ENCODE peak calls at places on chromosomes 12 and 14, in ten cellular contexts. One of them, this sample, is unnamed.

GRCh38 chr14:33799705-33800269 is 151.1 kb downstream of the EGLN3 start:
- DNase-seq in G401: no peak
- DNase-seq in activated naive CD4-positive, alpha-beta T cell: no peak
- DNase-seq in T-helper 9 cell: no peak
- DNase-seq in Jurkat, Clone E6-1: no peak
- DNase-seq in endothelial cell: no peak
- DNase-seq in activated T-cell treated with anti-CD3 and anti-CD28 coated beads for 24 hours: no peak
- DNase-seq in IMR-90: no peak
- DNase-seq in HepG2: no peak
- DNase-seq in smooth muscle cell of the brain vasculature: no peak
- DNase-seq in this sample: no peak

GRCh38 chr12:42372154-42372791 is 46.3 kb downstream of the PPHLN1 start:
- DNase-seq in HepG2: peak
- DNase-seq in smooth muscle cell of the brain vasculature: peak
- DNase-seq in IMR-90: peak
- DNase-seq in Jurkat, Clone E6-1: peak
- DNase-seq in G401: peak
- DNase-seq in endothelial cell: peak
- DNase-seq in activated T-cell treated with anti-CD3 and anti-CD28 coated beads for 24 hours: peak
- DNase-seq in activated naive CD4-positive, alpha-beta T cell: no peak
- DNase-seq in T-helper 9 cell: no peak
- DNase-seq in this sample: peak

GRCh38 chr12:53709671-53710070 is 17.6 kb downstream of the CALCOCO1 start:
- DNase-seq in activated T-cell treated with anti-CD3 and anti-CD28 coated beads for 24 hours: no peak
- DNase-seq in activated naive CD4-positive, alpha-beta T cell: no peak
- DNase-seq in endothelial cell: no peak
- DNase-seq in Jurkat, Clone E6-1: no peak
- DNase-seq in T-helper 9 cell: no peak
- DNase-seq in G401: peak
- DNase-seq in IMR-90: no peak
- DNase-seq in smooth muscle cell of the brain vasculature: no peak
- DNase-seq in HepG2: no peak
- DNase-seq in this sample: peak

GRCh38 chr12:27539191-27539631 is 15.2 kb downstream of the PPFIBP1 start:
- DNase-seq in T-helper 9 cell: no peak
- DNase-seq in HepG2: no peak
- DNase-seq in activated T-cell treated with anti-CD3 and anti-CD28 coated beads for 24 hours: no peak
- DNase-seq in IMR-90: peak
- DNase-seq in G401: no peak
- DNase-seq in Jurkat, Clone E6-1: no peak
- DNase-seq in activated naive CD4-positive, alpha-beta T cell: no peak
- DNase-seq in smooth muscle cell of the brain vasculature: no peak
- DNase-seq in endothelial cell: no peak
- DNase-seq in this sample: no peak

GRCh38 chr12:109277899-109278762 is 31.0 kb downstream of the FOXN4 start:
- DNase-seq in HepG2: peak
- DNase-seq in T-helper 9 cell: no peak
- DNase-seq in G401: no peak
- DNase-seq in activated naive CD4-positive, alpha-beta T cell: no peak
- DNase-seq in Jurkat, Clone E6-1: no peak
- DNase-seq in endothelial cell: no peak
- DNase-seq in activated T-cell treated with anti-CD3 and anti-CD28 coated beads for 24 hours: no peak
- DNase-seq in IMR-90: peak
- DNase-seq in smooth muscle cell of the brain vasculature: no peak
- DNase-seq in this sample: no peak

GRCh38 chr12:52213541-52214420 is 19.3 kb upstream of the KRT7 start:
- DNase-seq in smooth muscle cell of the brain vasculature: peak
- DNase-seq in activated naive CD4-positive, alpha-beta T cell: peak
- DNase-seq in Jurkat, Clone E6-1: peak
- DNase-seq in endothelial cell: peak
- DNase-seq in T-helper 9 cell: peak
- DNase-seq in HepG2: peak
- DNase-seq in G401: peak
- DNase-seq in activated T-cell treated with anti-CD3 and anti-CD28 coated beads for 24 hours: peak
- DNase-seq in IMR-90: peak
- DNase-seq in this sample: no peak

GRCh38 chr12:51678086-51678724 is 87.2 kb downstream of the SCN8A start:
- DNase-seq in smooth muscle cell of the brain vasculature: no peak
- DNase-seq in IMR-90: peak
- DNase-seq in Jurkat, Clone E6-1: peak
- DNase-seq in endothelial cell: peak
- DNase-seq in activated naive CD4-positive, alpha-beta T cell: no peak
- DNase-seq in activated T-cell treated with anti-CD3 and anti-CD28 coated beads for 24 hours: no peak
- DNase-seq in HepG2: peak
- DNase-seq in T-helper 9 cell: no peak
- DNase-seq in G401: peak
- DNase-seq in this sample: peak

GRCh38 chr14:90596733-90597132 is 199.9 kb downstream of the CALM1 start:
- DNase-seq in endothelial cell: no peak
- DNase-seq in Jurkat, Clone E6-1: no peak
- DNase-seq in smooth muscle cell of the brain vasculature: no peak
- DNase-seq in G401: no peak
- DNase-seq in HepG2: no peak
- DNase-seq in activated naive CD4-positive, alpha-beta T cell: no peak
- DNase-seq in IMR-90: no peak
- DNase-seq in T-helper 9 cell: no peak
- DNase-seq in activated T-cell treated with anti-CD3 and anti-CD28 coated beads for 24 hours: no peak
- DNase-seq in this sample: no peak

GRCh38 chr12:102479099-102479887 is 1.1 kb downstream of the IGF1 start:
- DNase-seq in G401: no peak
- DNase-seq in T-helper 9 cell: no peak
- DNase-seq in smooth muscle cell of the brain vasculature: no peak
- DNase-seq in endothelial cell: no peak
- DNase-seq in IMR-90: no peak
- DNase-seq in HepG2: no peak
- DNase-seq in activated T-cell treated with anti-CD3 and anti-CD28 coated beads for 24 hours: peak
- DNase-seq in activated naive CD4-positive, alpha-beta T cell: no peak
- DNase-seq in Jurkat, Clone E6-1: no peak
- DNase-seq in this sample: no peak

GRCh38 chr12:87467893-87468292 is 561.3 kb downstream of the C12orf50 start:
- DNase-seq in Jurkat, Clone E6-1: no peak
- DNase-seq in activated T-cell treated with anti-CD3 and anti-CD28 coated beads for 24 hours: no peak
- DNase-seq in T-helper 9 cell: no peak
- DNase-seq in smooth muscle cell of the brain vasculature: no peak
- DNase-seq in endothelial cell: no peak
- DNase-seq in activated naive CD4-positive, alpha-beta T cell: no peak
- DNase-seq in G401: no peak
- DNase-seq in HepG2: no peak
- DNase-seq in IMR-90: no peak
- DNase-seq in this sample: no peak

GRCh38 chr14:75234173-75234855 is 44.3 kb upstream of the FOS start:
- DNase-seq in IMR-90: peak
- DNase-seq in endothelial cell: no peak
- DNase-seq in T-helper 9 cell: no peak
- DNase-seq in smooth muscle cell of the brain vasculature: peak
- DNase-seq in activated T-cell treated with anti-CD3 and anti-CD28 coated beads for 24 hours: no peak
- DNase-seq in HepG2: peak
- DNase-seq in G401: no peak
- DNase-seq in activated naive CD4-positive, alpha-beta T cell: no peak
- DNase-seq in Jurkat, Clone E6-1: no peak
- DNase-seq in this sample: no peak

GRCh38 chr14:39266589-39266870 is 32.8 kb downstream of the MIA2 start:
- DNase-seq in T-helper 9 cell: peak
- DNase-seq in Jurkat, Clone E6-1: no peak
- DNase-seq in activated naive CD4-positive, alpha-beta T cell: no peak
- DNase-seq in G401: no peak
- DNase-seq in activated T-cell treated with anti-CD3 and anti-CD28 coated beads for 24 hours: no peak
- DNase-seq in endothelial cell: peak
- DNase-seq in HepG2: peak
- DNase-seq in IMR-90: peak
- DNase-seq in smooth muscle cell of the brain vasculature: no peak
- DNase-seq in this sample: no peak

GRCh38 chr12:52053570-52054209 is 2.4 kb downstream of the NR4A1 start:
- DNase-seq in IMR-90: peak
- DNase-seq in endothelial cell: no peak
- DNase-seq in activated naive CD4-positive, alpha-beta T cell: no peak
- DNase-seq in activated T-cell treated with anti-CD3 and anti-CD28 coated beads for 24 hours: no peak
- DNase-seq in T-helper 9 cell: no peak
- DNase-seq in HepG2: no peak
- DNase-seq in smooth muscle cell of the brain vasculature: no peak
- DNase-seq in Jurkat, Clone E6-1: no peak
- DNase-seq in G401: no peak
- DNase-seq in this sample: no peak

GRCh38 chr12:56046027-56046780 is 4.5 kb downstream of the RPS26 start:
- DNase-seq in IMR-90: no peak
- DNase-seq in G401: peak
- DNase-seq in activated naive CD4-positive, alpha-beta T cell: no peak
- DNase-seq in HepG2: no peak
- DNase-seq in endothelial cell: no peak
- DNase-seq in T-helper 9 cell: no peak
- DNase-seq in smooth muscle cell of the brain vasculature: no peak
- DNase-seq in Jurkat, Clone E6-1: no peak
- DNase-seq in activated T-cell treated with anti-CD3 and anti-CD28 coated beads for 24 hours: no peak
- DNase-seq in this sample: no peak

GRCh38 chr14:95255013-95255412 is 64.7 kb downstream of the CLMN start:
- DNase-seq in Jurkat, Clone E6-1: no peak
- DNase-seq in IMR-90: no peak
- DNase-seq in endothelial cell: no peak
- DNase-seq in HepG2: no peak
- DNase-seq in activated T-cell treated with anti-CD3 and anti-CD28 coated beads for 24 hours: no peak
- DNase-seq in activated naive CD4-positive, alpha-beta T cell: no peak
- DNase-seq in smooth muscle cell of the brain vasculature: no peak
- DNase-seq in T-helper 9 cell: no peak
- DNase-seq in G401: no peak
- DNase-seq in this sample: no peak

GRCh38 chr12:27179399-27180214 is 64.5 kb upstream of the STK38L start:
- DNase-seq in activated naive CD4-positive, alpha-beta T cell: no peak
- DNase-seq in smooth muscle cell of the brain vasculature: peak
- DNase-seq in T-helper 9 cell: no peak
- DNase-seq in endothelial cell: no peak
- DNase-seq in IMR-90: peak
- DNase-seq in activated T-cell treated with anti-CD3 and anti-CD28 coated beads for 24 hours: peak
- DNase-seq in HepG2: peak
- DNase-seq in Jurkat, Clone E6-1: peak
- DNase-seq in G401: peak
- DNase-seq in this sample: peak

GRCh38 chr12:41795910-41796309 is 348.8 kb downstream of the GXYLT1 start:
- DNase-seq in smooth muscle cell of the brain vasculature: no peak
- DNase-seq in T-helper 9 cell: no peak
- DNase-seq in activated T-cell treated with anti-CD3 and anti-CD28 coated beads for 24 hours: no peak
- DNase-seq in Jurkat, Clone E6-1: no peak
- DNase-seq in IMR-90: no peak
- DNase-seq in endothelial cell: peak
- DNase-seq in activated naive CD4-positive, alpha-beta T cell: no peak
- DNase-seq in HepG2: no peak
- DNase-seq in G401: no peak
- DNase-seq in this sample: no peak

GRCh38 chr12:51886021-51886710 is 1.7 kb upstream of the ANKRD33 start:
- DNase-seq in activated T-cell treated with anti-CD3 and anti-CD28 coated beads for 24 hours: peak
- DNase-seq in endothelial cell: no peak
- DNase-seq in activated naive CD4-positive, alpha-beta T cell: no peak
- DNase-seq in HepG2: peak
- DNase-seq in IMR-90: peak
- DNase-seq in G401: no peak
- DNase-seq in T-helper 9 cell: no peak
- DNase-seq in smooth muscle cell of the brain vasculature: peak
- DNase-seq in Jurkat, Clone E6-1: peak
- DNase-seq in this sample: no peak

GRCh38 chr14:21734457-21735074 is 60.9 kb upstream of the OR4E1 start:
- DNase-seq in G401: peak
- DNase-seq in HepG2: peak
- DNase-seq in activated T-cell treated with anti-CD3 and anti-CD28 coated beads for 24 hours: peak
- DNase-seq in smooth muscle cell of the brain vasculature: peak
- DNase-seq in T-helper 9 cell: no peak
- DNase-seq in activated naive CD4-positive, alpha-beta T cell: no peak
- DNase-seq in endothelial cell: peak
- DNase-seq in IMR-90: peak
- DNase-seq in Jurkat, Clone E6-1: peak
- DNase-seq in this sample: no peak

GRCh38 chr12:7916936-7917335 is 19.1 kb downstream of the SLC2A3 start:
- DNase-seq in endothelial cell: no peak
- DNase-seq in IMR-90: no peak
- DNase-seq in G401: no peak
- DNase-seq in T-helper 9 cell: no peak
- DNase-seq in smooth muscle cell of the brain vasculature: no peak
- DNase-seq in Jurkat, Clone E6-1: no peak
- DNase-seq in activated T-cell treated with anti-CD3 and anti-CD28 coated beads for 24 hours: no peak
- DNase-seq in HepG2: no peak
- DNase-seq in activated naive CD4-positive, alpha-beta T cell: no peak
- DNase-seq in this sample: no peak

GRCh38 chr12:118238888-118239287 is 103.0 kb downstream of the PEBP1 start:
- DNase-seq in IMR-90: no peak
- DNase-seq in smooth muscle cell of the brain vasculature: no peak
- DNase-seq in HepG2: no peak
- DNase-seq in endothelial cell: no peak
- DNase-seq in activated naive CD4-positive, alpha-beta T cell: no peak
- DNase-seq in activated T-cell treated with anti-CD3 and anti-CD28 coated beads for 24 hours: no peak
- DNase-seq in T-helper 9 cell: no peak
- DNase-seq in G401: no peak
- DNase-seq in Jurkat, Clone E6-1: no peak
- DNase-seq in this sample: no peak

GRCh38 chr12:82896979-82897378 is 210.3 kb downstream of the TMTC2 start:
- DNase-seq in T-helper 9 cell: no peak
- DNase-seq in HepG2: no peak
- DNase-seq in smooth muscle cell of the brain vasculature: no peak
- DNase-seq in IMR-90: peak
- DNase-seq in activated naive CD4-positive, alpha-beta T cell: no peak
- DNase-seq in G401: peak
- DNase-seq in endothelial cell: no peak
- DNase-seq in Jurkat, Clone E6-1: no peak
- DNase-seq in activated T-cell treated with anti-CD3 and anti-CD28 coated beads for 24 hours: no peak
- DNase-seq in this sample: no peak

GRCh38 chr14:103629503-103630121 is 601 bp downstream of the KLC1 start:
- DNase-seq in G401: peak
- DNase-seq in IMR-90: no peak
- DNase-seq in T-helper 9 cell: peak
- DNase-seq in activated T-cell treated with anti-CD3 and anti-CD28 coated beads for 24 hours: peak
- DNase-seq in HepG2: no peak
- DNase-seq in Jurkat, Clone E6-1: no peak
- DNase-seq in smooth muscle cell of the brain vasculature: no peak
- DNase-seq in activated naive CD4-positive, alpha-beta T cell: no peak
- DNase-seq in endothelial cell: peak
- DNase-seq in this sample: peak

GRCh38 chr12:64666054-64666914 is 56.0 kb downstream of the RASSF3 start:
- DNase-seq in activated naive CD4-positive, alpha-beta T cell: no peak
- DNase-seq in smooth muscle cell of the brain vasculature: no peak
- DNase-seq in G401: no peak
- DNase-seq in IMR-90: peak
- DNase-seq in Jurkat, Clone E6-1: no peak
- DNase-seq in T-helper 9 cell: no peak
- DNase-seq in endothelial cell: no peak
- DNase-seq in activated T-cell treated with anti-CD3 and anti-CD28 coated beads for 24 hours: no peak
- DNase-seq in HepG2: peak
- DNase-seq in this sample: no peak

GRCh38 chr14:34713681-34714319 is 593 bp downstream of the CFL2 start:
- DNase-seq in G401: peak
- DNase-seq in activated naive CD4-positive, alpha-beta T cell: no peak
- DNase-seq in HepG2: peak
- DNase-seq in Jurkat, Clone E6-1: no peak
- DNase-seq in T-helper 9 cell: peak
- DNase-seq in activated T-cell treated with anti-CD3 and anti-CD28 coated beads for 24 hours: peak
- DNase-seq in IMR-90: peak
- DNase-seq in endothelial cell: no peak
- DNase-seq in smooth muscle cell of the brain vasculature: no peak
- DNase-seq in this sample: peak

GRCh38 chr12:31900271-31900670 is 58.9 kb upstream of the RESF1 start:
- DNase-seq in activated naive CD4-positive, alpha-beta T cell: no peak
- DNase-seq in smooth muscle cell of the brain vasculature: no peak
- DNase-seq in IMR-90: no peak
- DNase-seq in activated T-cell treated with anti-CD3 and anti-CD28 coated beads for 24 hours: no peak
- DNase-seq in G401: no peak
- DNase-seq in T-helper 9 cell: no peak
- DNase-seq in HepG2: no peak
- DNase-seq in endothelial cell: no peak
- DNase-seq in Jurkat, Clone E6-1: no peak
- DNase-seq in this sample: no peak

GRCh38 chr12:98419101-98419794 is 96.1 kb upstream of the TMPO start:
- DNase-seq in Jurkat, Clone E6-1: no peak
- DNase-seq in IMR-90: no peak
- DNase-seq in activated naive CD4-positive, alpha-beta T cell: no peak
- DNase-seq in smooth muscle cell of the brain vasculature: no peak
- DNase-seq in T-helper 9 cell: no peak
- DNase-seq in G401: no peak
- DNase-seq in activated T-cell treated with anti-CD3 and anti-CD28 coated beads for 24 hours: no peak
- DNase-seq in HepG2: no peak
- DNase-seq in endothelial cell: no peak
- DNase-seq in this sample: no peak

GRCh38 chr12:106109168-106109910 is 29.4 kb downstream of the NUAK1 start:
- DNase-seq in Jurkat, Clone E6-1: no peak
- DNase-seq in HepG2: no peak
- DNase-seq in T-helper 9 cell: no peak
- DNase-seq in endothelial cell: no peak
- DNase-seq in activated naive CD4-positive, alpha-beta T cell: no peak
- DNase-seq in activated T-cell treated with anti-CD3 and anti-CD28 coated beads for 24 hours: no peak
- DNase-seq in G401: no peak
- DNase-seq in smooth muscle cell of the brain vasculature: no peak
- DNase-seq in IMR-90: no peak
- DNase-seq in this sample: no peak